ENCODE peak calls at places on chromosomes 11 and 22, in five cellular contexts. One of them, this sample, is unnamed.

GRCh38 chr11:104917259-104918112 is 19.2 kb upstream of the CASP12 start:
- DNase-seq in K562: no peak
- DNase-seq in heart left ventricle: no peak
- DNase-seq in body of pancreas: no peak
- DNase-seq in erythroblast: no peak
- DNase-seq in this sample: no peak

GRCh38 chr11:22346283-22346682 is 8.1 kb downstream of the SLC17A6 start:
- DNase-seq in K562: no peak
- DNase-seq in heart left ventricle: no peak
- DNase-seq in body of pancreas: no peak
- DNase-seq in erythroblast: no peak
- DNase-seq in this sample: no peak

GRCh38 chr11:85694385-85694980 is 8.5 kb upstream of the CCDC89 start:
- DNase-seq in K562: no peak
- DNase-seq in heart left ventricle: no peak
- DNase-seq in body of pancreas: no peak
- DNase-seq in erythroblast: peak
- DNase-seq in this sample: no peak

GRCh38 chr22:37981282-37982011 is 2.9 kb downstream of the SOX10 start:
- DNase-seq in K562: no peak
- DNase-seq in heart left ventricle: no peak
- DNase-seq in body of pancreas: no peak
- DNase-seq in erythroblast: peak
- DNase-seq in this sample: no peak

GRCh38 chr11:36431429-36432092 is 78.5 kb downstream of the TRAF6 start:
- DNase-seq in K562: peak
- DNase-seq in heart left ventricle: peak
- DNase-seq in body of pancreas: peak
- DNase-seq in erythroblast: no peak
- DNase-seq in this sample: peak

GRCh38 chr22:50581950-50582561 is 593 bp downstream of the CHKB start:
- DNase-seq in K562: peak
- DNase-seq in heart left ventricle: no peak
- DNase-seq in body of pancreas: peak
- DNase-seq in erythroblast: peak
- DNase-seq in this sample: no peak

GRCh38 chr11:69726481-69726880 is 22.7 kb upstream of the FGF19 start:
- DNase-seq in K562: no peak
- DNase-seq in heart left ventricle: no peak
- DNase-seq in body of pancreas: no peak
- DNase-seq in erythroblast: no peak
- DNase-seq in this sample: no peak

GRCh38 chr11:130115218-130115617 is 44.4 kb upstream of the ST14 start:
- DNase-seq in K562: no peak
- DNase-seq in heart left ventricle: no peak
- DNase-seq in body of pancreas: peak
- DNase-seq in erythroblast: peak
- DNase-seq in this sample: no peak

GRCh38 chr11:80096736-80097135 is 655.9 kb upstream of the TENM4 start:
- DNase-seq in K562: no peak
- DNase-seq in heart left ventricle: no peak
- DNase-seq in body of pancreas: no peak
- DNase-seq in erythroblast: no peak
- DNase-seq in this sample: peak

GRCh38 chr11:132099692-132100091 is 729.3 kb downstream of the NTM start:
- DNase-seq in K562: peak
- DNase-seq in heart left ventricle: no peak
- DNase-seq in body of pancreas: no peak
- DNase-seq in erythroblast: peak
- DNase-seq in this sample: no peak

GRCh38 chr22:26852176-26852575 is 194.8 kb downstream of the MIAT start:
- DNase-seq in K562: peak
- DNase-seq in heart left ventricle: no peak
- DNase-seq in body of pancreas: no peak
- DNase-seq in erythroblast: peak
- DNase-seq in this sample: no peak

GRCh38 chr11:44944181-44944852 is 6.4 kb downstream of the TP53I11 start:
- DNase-seq in K562: no peak
- DNase-seq in heart left ventricle: no peak
- DNase-seq in body of pancreas: no peak
- DNase-seq in erythroblast: no peak
- DNase-seq in this sample: no peak

GRCh38 chr11:18727499-18728236 is 1.7 kb upstream of the IGSF22 start:
- DNase-seq in K562: peak
- DNase-seq in heart left ventricle: no peak
- DNase-seq in body of pancreas: peak
- DNase-seq in erythroblast: peak
- DNase-seq in this sample: peak

GRCh38 chr22:27715078-27715477 is 86.5 kb downstream of the MN1 start:
- DNase-seq in K562: no peak
- DNase-seq in heart left ventricle: no peak
- DNase-seq in body of pancreas: no peak
- DNase-seq in erythroblast: no peak
- DNase-seq in this sample: no peak

GRCh38 chr11:65432686-65433582 is 10.3 kb downstream of the NEAT1 start:
- DNase-seq in K562: no peak
- DNase-seq in heart left ventricle: no peak
- DNase-seq in body of pancreas: no peak
- DNase-seq in erythroblast: peak
- DNase-seq in this sample: no peak

GRCh38 chr11:28756977-28757376 is 648.8 kb downstream of the METTL15 start:
- DNase-seq in K562: no peak
- DNase-seq in heart left ventricle: no peak
- DNase-seq in body of pancreas: no peak
- DNase-seq in erythroblast: no peak
- DNase-seq in this sample: peak

GRCh38 chr11:112962854-112963367 is 1.7 kb downstream of the NCAM1 start:
- DNase-seq in K562: no peak
- DNase-seq in heart left ventricle: peak
- DNase-seq in body of pancreas: peak
- DNase-seq in erythroblast: no peak
- DNase-seq in this sample: no peak

GRCh38 chr11:6219359-6219758 is 14.0 kb downstream of the C11orf42 start:
- DNase-seq in K562: no peak
- DNase-seq in heart left ventricle: no peak
- DNase-seq in body of pancreas: no peak
- DNase-seq in erythroblast: no peak
- DNase-seq in this sample: peak

GRCh38 chr22:45977003-45977395 is at the start of gene WNT7B:
- DNase-seq in K562: peak
- DNase-seq in heart left ventricle: no peak
- DNase-seq in body of pancreas: peak
- DNase-seq in erythroblast: peak
- DNase-seq in this sample: no peak

GRCh38 chr11:125063429-125064043 is 431 bp downstream of the SLC37A2 start:
- DNase-seq in K562: no peak
- DNase-seq in heart left ventricle: no peak
- DNase-seq in body of pancreas: no peak
- DNase-seq in erythroblast: no peak
- DNase-seq in this sample: no peak

GRCh38 chr11:87036756-87037449 is 831 bp upstream of the TMEM135 start:
- DNase-seq in K562: peak
- DNase-seq in heart left ventricle: no peak
- DNase-seq in body of pancreas: no peak
- DNase-seq in erythroblast: peak
- DNase-seq in this sample: no peak

GRCh38 chr22:45537734-45538181 is 35.1 kb downstream of the FBLN1 start:
- DNase-seq in K562: no peak
- DNase-seq in heart left ventricle: no peak
- DNase-seq in body of pancreas: no peak
- DNase-seq in erythroblast: no peak
- DNase-seq in this sample: peak

GRCh38 chr11:122036022-122036421 is 80.0 kb downstream of the BLID start:
- DNase-seq in K562: no peak
- DNase-seq in heart left ventricle: no peak
- DNase-seq in body of pancreas: no peak
- DNase-seq in erythroblast: no peak
- DNase-seq in this sample: no peak

GRCh38 chr11:35227551-35228341 is 88.8 kb downstream of the CD44 start:
- DNase-seq in K562: no peak
- DNase-seq in heart left ventricle: no peak
- DNase-seq in body of pancreas: no peak
- DNase-seq in erythroblast: no peak
- DNase-seq in this sample: no peak

GRCh38 chr11:70090989-70091388 is 12.9 kb downstream of the ANO1 start:
- DNase-seq in K562: no peak
- DNase-seq in heart left ventricle: no peak
- DNase-seq in body of pancreas: no peak
- DNase-seq in erythroblast: no peak
- DNase-seq in this sample: no peak

GRCh38 chr11:27392715-27393114 is 29.7 kb upstream of the CCDC34 start:
- DNase-seq in K562: peak
- DNase-seq in heart left ventricle: no peak
- DNase-seq in body of pancreas: no peak
- DNase-seq in erythroblast: peak
- DNase-seq in this sample: no peak

GRCh38 chr11:13486926-13487660 is 8.7 kb downstream of the PTH start:
- DNase-seq in K562: peak
- DNase-seq in heart left ventricle: peak
- DNase-seq in body of pancreas: peak
- DNase-seq in erythroblast: peak
- DNase-seq in this sample: no peak

GRCh38 chr22:40334899-40335298 is 11.4 kb upstream of the ADSL start:
- DNase-seq in K562: no peak
- DNase-seq in heart left ventricle: no peak
- DNase-seq in body of pancreas: no peak
- DNase-seq in erythroblast: no peak
- DNase-seq in this sample: no peak

GRCh38 chr11:34899633-34900016 is 16.6 kb downstream of the APIP start:
- DNase-seq in K562: no peak
- DNase-seq in heart left ventricle: no peak
- DNase-seq in body of pancreas: no peak
- DNase-seq in erythroblast: peak
- DNase-seq in this sample: no peak

DNA sequence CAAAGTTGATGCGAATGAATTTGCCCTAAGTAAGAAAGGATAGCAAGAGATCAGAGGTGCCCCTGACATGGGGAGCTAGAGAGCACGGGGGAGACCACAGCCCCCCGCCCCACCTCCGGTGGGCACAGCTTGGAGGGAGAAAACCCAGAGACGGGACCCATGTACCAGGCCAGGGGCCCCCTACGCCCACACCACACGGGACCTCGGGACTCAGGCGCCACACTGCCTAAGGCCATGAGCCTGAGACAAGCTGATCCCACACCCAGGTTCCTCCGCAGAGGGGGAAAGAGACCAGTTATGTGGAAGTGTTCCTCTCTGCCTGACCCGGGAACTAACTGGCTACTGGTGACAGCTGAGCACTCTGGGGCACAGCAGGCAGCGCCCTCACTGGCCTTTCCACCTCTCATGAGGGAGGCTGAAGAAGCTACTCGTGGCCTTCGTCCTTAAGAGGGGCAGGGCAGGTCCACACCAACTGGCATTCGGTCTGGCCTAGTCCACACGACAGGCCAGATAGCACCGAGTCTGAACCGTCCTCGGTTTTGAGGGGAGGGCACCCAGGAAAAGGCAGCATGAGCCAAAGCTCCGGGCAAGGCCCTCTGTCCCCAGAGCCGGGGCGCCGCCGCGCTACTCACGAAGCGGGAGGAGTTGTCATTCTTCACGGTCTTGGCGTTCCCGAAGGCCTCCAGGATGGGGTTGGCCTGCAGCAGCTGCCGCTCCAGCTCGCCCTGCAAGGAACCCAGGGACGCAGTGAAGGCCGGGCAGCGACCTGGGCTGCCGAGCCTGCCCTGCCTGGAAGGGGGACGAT is 65.8 kb downstream of the MYH9 start:
- DNase-seq in K562: no peak
- DNase-seq in heart left ventricle: no peak
- DNase-seq in body of pancreas: no peak
- DNase-seq in erythroblast: no peak
- DNase-seq in this sample: no peak
- TF ChIP-seq POLR2A in K562: no peak
- TF ChIP-seq POLR2A in heart left ventricle: no peak
- TF ChIP-seq POLR2A in body of pancreas: no peak
- TF ChIP-seq POLR2A in erythroblast: no peak
- TF ChIP-seq POLR2A in this sample: no peak

DNA sequence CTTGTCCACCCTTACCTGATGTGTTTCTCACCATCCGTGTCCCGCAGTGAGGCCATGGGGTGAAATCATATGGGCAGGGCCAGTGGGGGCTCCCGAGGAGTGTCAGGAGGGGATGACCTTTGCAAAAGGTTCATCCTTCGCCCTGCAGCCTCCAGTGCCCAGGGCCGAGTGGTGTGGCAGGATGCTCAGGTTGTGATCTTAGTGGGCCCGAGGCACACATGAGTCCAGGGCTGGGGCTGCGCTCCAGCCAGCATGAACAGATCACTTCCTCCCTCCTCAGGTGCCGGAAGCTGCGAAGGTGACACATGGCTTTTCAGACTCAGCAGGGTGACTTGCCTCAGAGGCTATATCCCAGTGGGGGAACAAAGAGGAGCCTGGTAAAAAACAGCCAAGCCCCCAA is 2.8 kb upstream of the FKBP2 start:
- DNase-seq in K562: no peak
- DNase-seq in heart left ventricle: peak
- DNase-seq in body of pancreas: peak
- DNase-seq in erythroblast: no peak
- DNase-seq in this sample: no peak
- TF ChIP-seq POLR2A in K562: no peak
- TF ChIP-seq POLR2A in heart left ventricle: no peak
- TF ChIP-seq POLR2A in body of pancreas: no peak
- TF ChIP-seq POLR2A in erythroblast: no peak
- TF ChIP-seq POLR2A in this sample: no peak

DNA sequence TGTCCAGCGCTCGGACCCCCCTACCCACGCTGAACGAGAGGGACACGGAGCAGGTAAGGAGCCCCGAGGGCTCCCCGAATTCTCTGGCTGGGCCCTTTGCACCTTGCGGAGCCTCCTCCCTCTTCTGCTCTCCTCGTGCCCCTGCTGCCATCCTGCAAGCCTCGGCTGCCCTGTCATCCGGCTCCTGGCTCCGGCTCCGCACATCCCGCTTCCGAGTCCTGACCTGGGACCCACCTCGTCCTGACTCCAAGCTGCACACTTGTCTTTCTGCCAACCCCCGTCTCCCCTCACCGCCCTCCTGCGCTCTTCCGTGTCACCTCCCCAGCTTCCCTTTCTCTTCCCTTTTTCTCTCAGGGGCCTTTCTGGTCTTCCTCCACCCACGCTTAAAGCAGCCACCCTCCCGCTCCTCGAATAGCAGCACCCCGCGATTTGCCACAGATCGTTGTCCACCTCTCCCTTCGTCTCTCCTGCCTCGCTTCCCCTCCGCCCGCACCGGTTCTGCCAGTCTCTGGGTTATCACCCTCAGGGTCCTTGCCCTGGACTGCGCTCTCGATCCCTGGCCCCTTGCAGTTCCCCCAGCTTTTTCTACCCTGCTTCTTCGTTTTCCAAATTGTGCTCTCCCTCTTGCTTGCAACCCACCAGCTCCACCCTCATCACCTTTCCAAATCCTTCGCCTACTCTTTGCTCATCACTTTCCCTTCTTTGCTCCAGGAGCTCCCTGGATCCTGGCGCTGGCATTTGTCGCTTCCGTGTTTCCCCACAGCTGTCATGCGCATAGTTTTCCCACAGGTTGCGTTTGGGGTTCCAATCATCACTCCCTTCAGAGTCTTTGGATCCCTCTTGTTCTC is 822 bp downstream of the MARK2 start:
- DNase-seq in K562: peak
- DNase-seq in heart left ventricle: peak
- DNase-seq in body of pancreas: peak
- DNase-seq in erythroblast: peak
- DNase-seq in this sample: no peak
- TF ChIP-seq POLR2A in K562: no peak
- TF ChIP-seq POLR2A in heart left ventricle: no peak
- TF ChIP-seq POLR2A in body of pancreas: no peak
- TF ChIP-seq POLR2A in erythroblast: no peak
- TF ChIP-seq POLR2A in this sample: no peak

GRCh38 chr11:1848640-1849265 is 4.1 kb upstream of the LSP1 start:
- DNase-seq in K562: no peak
- DNase-seq in heart left ventricle: no peak
- DNase-seq in body of pancreas: no peak
- DNase-seq in erythroblast: no peak
- DNase-seq in this sample: no peak
- TF ChIP-seq POLR2A in K562: no peak
- TF ChIP-seq POLR2A in heart left ventricle: no peak
- TF ChIP-seq POLR2A in body of pancreas: no peak
- TF ChIP-seq POLR2A in erythroblast: no peak
- TF ChIP-seq POLR2A in this sample: no peak